ENCODE peak calls at places on chromosomes 3 and 15, in eight cellular contexts. One of them, this sample, is unnamed.

GRCh38 chr3:32843504-32844321 is 25.9 kb downstream of the TRIM71 start:
- DNase-seq in uterus: no peak
- DNase-seq in SK-N-SH: no peak
- DNase-seq in CD8-positive, alpha-beta T cell: no peak
- DNase-seq in breast epithelium: no peak
- DNase-seq in GM06990: no peak
- DNase-seq in left ventricle myocardium inferior: no peak
- DNase-seq in GM23338: peak; percentile 89
- DNase-seq in this sample: no peak

GRCh38 chr15:66999601-67000000 is 65.8 kb upstream of the SMAD3 start:
- DNase-seq in uterus: no peak
- DNase-seq in SK-N-SH: no peak
- DNase-seq in CD8-positive, alpha-beta T cell: no peak
- DNase-seq in breast epithelium: no peak
- DNase-seq in GM06990: no peak
- DNase-seq in left ventricle myocardium inferior: no peak
- DNase-seq in GM23338: no peak
- DNase-seq in this sample: no peak

GRCh38 chr3:73365756-73366397 is 258.9 kb downstream of the PDZRN3 start:
- DNase-seq in uterus: peak; percentile 87
- DNase-seq in SK-N-SH: no peak
- DNase-seq in CD8-positive, alpha-beta T cell: no peak
- DNase-seq in breast epithelium: peak; percentile 64
- DNase-seq in GM06990: no peak
- DNase-seq in left ventricle myocardium inferior: peak; percentile 72
- DNase-seq in GM23338: no peak
- DNase-seq in this sample: peak; percentile 29

GRCh38 chr3:134367869-134368750 is 6.1 kb downstream of the AMOTL2 start:
- DNase-seq in uterus: no peak
- DNase-seq in SK-N-SH: no peak
- DNase-seq in CD8-positive, alpha-beta T cell: no peak
- DNase-seq in breast epithelium: no peak
- DNase-seq in GM06990: no peak
- DNase-seq in left ventricle myocardium inferior: no peak
- DNase-seq in GM23338: no peak
- DNase-seq in this sample: no peak

GRCh38 chr3:139893264-139893962 is 41.6 kb upstream of the CLSTN2 start:
- DNase-seq in uterus: peak; percentile 65
- DNase-seq in SK-N-SH: no peak
- DNase-seq in CD8-positive, alpha-beta T cell: no peak
- DNase-seq in breast epithelium: no peak
- DNase-seq in GM06990: no peak
- DNase-seq in left ventricle myocardium inferior: peak; percentile 19
- DNase-seq in GM23338: no peak
- DNase-seq in this sample: no peak

GRCh38 chr3:125143538-125143937 is 69.0 kb downstream of the SLC12A8 start:
- DNase-seq in uterus: no peak
- DNase-seq in SK-N-SH: no peak
- DNase-seq in CD8-positive, alpha-beta T cell: no peak
- DNase-seq in breast epithelium: no peak
- DNase-seq in GM06990: no peak
- DNase-seq in left ventricle myocardium inferior: no peak
- DNase-seq in GM23338: no peak
- DNase-seq in this sample: no peak

GRCh38 chr3:113908133-113908532 is 39.7 kb upstream of the ZDHHC23 start:
- DNase-seq in uterus: no peak
- DNase-seq in SK-N-SH: no peak
- DNase-seq in CD8-positive, alpha-beta T cell: no peak
- DNase-seq in breast epithelium: no peak
- DNase-seq in GM06990: no peak
- DNase-seq in left ventricle myocardium inferior: no peak
- DNase-seq in GM23338: no peak
- DNase-seq in this sample: no peak

GRCh38 chr3:108183971-108184370 is 38.3 kb downstream of the IFT57 start:
- DNase-seq in uterus: no peak
- DNase-seq in SK-N-SH: no peak
- DNase-seq in CD8-positive, alpha-beta T cell: no peak
- DNase-seq in breast epithelium: no peak
- DNase-seq in GM06990: no peak
- DNase-seq in left ventricle myocardium inferior: no peak
- DNase-seq in GM23338: no peak
- DNase-seq in this sample: no peak

GRCh38 chr3:147518465-147518864 is 109.3 kb downstream of the ZIC1 start:
- DNase-seq in uterus: no peak
- DNase-seq in SK-N-SH: no peak
- DNase-seq in CD8-positive, alpha-beta T cell: no peak
- DNase-seq in breast epithelium: no peak
- DNase-seq in GM06990: peak; percentile 0
- DNase-seq in left ventricle myocardium inferior: no peak
- DNase-seq in GM23338: no peak
- DNase-seq in this sample: no peak

GRCh38 chr3:49098910-49099630 is 5.2 kb upstream of the QRICH1 start:
- DNase-seq in uterus: no peak
- DNase-seq in SK-N-SH: no peak
- DNase-seq in CD8-positive, alpha-beta T cell: no peak
- DNase-seq in breast epithelium: no peak
- DNase-seq in GM06990: no peak
- DNase-seq in left ventricle myocardium inferior: no peak
- DNase-seq in GM23338: no peak
- DNase-seq in this sample: no peak

GRCh38 chr15:69061414-69061842 is 46.9 kb downstream of the NOX5 start:
- DNase-seq in uterus: no peak
- DNase-seq in SK-N-SH: peak; percentile 49
- DNase-seq in CD8-positive, alpha-beta T cell: no peak
- DNase-seq in breast epithelium: no peak
- DNase-seq in GM06990: no peak
- DNase-seq in left ventricle myocardium inferior: no peak
- DNase-seq in GM23338: peak; percentile 23
- DNase-seq in this sample: no peak

GRCh38 chr15:31472636-31473383 is 146.2 kb downstream of the KLF13 start:
- DNase-seq in uterus: peak; percentile 36
- DNase-seq in SK-N-SH: no peak
- DNase-seq in CD8-positive, alpha-beta T cell: no peak
- DNase-seq in breast epithelium: no peak
- DNase-seq in GM06990: peak; percentile 72
- DNase-seq in left ventricle myocardium inferior: no peak
- DNase-seq in GM23338: no peak
- DNase-seq in this sample: no peak

GRCh38 chr3:58530354-58530865 is 6.6 kb downstream of the ACOX2 start:
- DNase-seq in uterus: no peak
- DNase-seq in SK-N-SH: no peak
- DNase-seq in CD8-positive, alpha-beta T cell: no peak
- DNase-seq in breast epithelium: no peak
- DNase-seq in GM06990: no peak
- DNase-seq in left ventricle myocardium inferior: no peak
- DNase-seq in GM23338: no peak
- DNase-seq in this sample: no peak

GRCh38 chr3:10867384-10867783 is 51.4 kb downstream of the SLC6A11 start:
- DNase-seq in uterus: no peak
- DNase-seq in SK-N-SH: no peak
- DNase-seq in CD8-positive, alpha-beta T cell: no peak
- DNase-seq in breast epithelium: no peak
- DNase-seq in GM06990: no peak
- DNase-seq in left ventricle myocardium inferior: no peak
- DNase-seq in GM23338: peak; percentile 75
- DNase-seq in this sample: no peak

GRCh38 chr3:176767385-176767784 is 429.9 kb downstream of the TBL1XR1 start:
- DNase-seq in uterus: no peak
- DNase-seq in SK-N-SH: no peak
- DNase-seq in CD8-positive, alpha-beta T cell: no peak
- DNase-seq in breast epithelium: peak; percentile 22
- DNase-seq in GM06990: no peak
- DNase-seq in left ventricle myocardium inferior: no peak
- DNase-seq in GM23338: no peak
- DNase-seq in this sample: peak; percentile 6

GRCh38 chr15:52221730-52222129 is 30.5 kb upstream of the GNB5 start:
- DNase-seq in uterus: no peak
- DNase-seq in SK-N-SH: no peak
- DNase-seq in CD8-positive, alpha-beta T cell: no peak
- DNase-seq in breast epithelium: no peak
- DNase-seq in GM06990: peak; percentile 54
- DNase-seq in left ventricle myocardium inferior: no peak
- DNase-seq in GM23338: no peak
- DNase-seq in this sample: no peak

GRCh38 chr15:52218816-52219215 is 27.6 kb upstream of the GNB5 start:
- DNase-seq in uterus: no peak
- DNase-seq in SK-N-SH: no peak
- DNase-seq in CD8-positive, alpha-beta T cell: no peak
- DNase-seq in breast epithelium: no peak
- DNase-seq in GM06990: no peak
- DNase-seq in left ventricle myocardium inferior: no peak
- DNase-seq in GM23338: no peak
- DNase-seq in this sample: no peak

GRCh38 chr15:52224211-52224610 is 33.0 kb upstream of the GNB5 start:
- DNase-seq in uterus: no peak
- DNase-seq in SK-N-SH: no peak
- DNase-seq in CD8-positive, alpha-beta T cell: no peak
- DNase-seq in breast epithelium: no peak
- DNase-seq in GM06990: no peak
- DNase-seq in left ventricle myocardium inferior: no peak
- DNase-seq in GM23338: no peak
- DNase-seq in this sample: no peak

GRCh38 chr15:52220251-52220650 is 29.1 kb upstream of the GNB5 start:
- DNase-seq in uterus: no peak
- DNase-seq in SK-N-SH: no peak
- DNase-seq in CD8-positive, alpha-beta T cell: no peak
- DNase-seq in breast epithelium: no peak
- DNase-seq in GM06990: no peak
- DNase-seq in left ventricle myocardium inferior: no peak
- DNase-seq in GM23338: no peak
- DNase-seq in this sample: no peak

DNA sequence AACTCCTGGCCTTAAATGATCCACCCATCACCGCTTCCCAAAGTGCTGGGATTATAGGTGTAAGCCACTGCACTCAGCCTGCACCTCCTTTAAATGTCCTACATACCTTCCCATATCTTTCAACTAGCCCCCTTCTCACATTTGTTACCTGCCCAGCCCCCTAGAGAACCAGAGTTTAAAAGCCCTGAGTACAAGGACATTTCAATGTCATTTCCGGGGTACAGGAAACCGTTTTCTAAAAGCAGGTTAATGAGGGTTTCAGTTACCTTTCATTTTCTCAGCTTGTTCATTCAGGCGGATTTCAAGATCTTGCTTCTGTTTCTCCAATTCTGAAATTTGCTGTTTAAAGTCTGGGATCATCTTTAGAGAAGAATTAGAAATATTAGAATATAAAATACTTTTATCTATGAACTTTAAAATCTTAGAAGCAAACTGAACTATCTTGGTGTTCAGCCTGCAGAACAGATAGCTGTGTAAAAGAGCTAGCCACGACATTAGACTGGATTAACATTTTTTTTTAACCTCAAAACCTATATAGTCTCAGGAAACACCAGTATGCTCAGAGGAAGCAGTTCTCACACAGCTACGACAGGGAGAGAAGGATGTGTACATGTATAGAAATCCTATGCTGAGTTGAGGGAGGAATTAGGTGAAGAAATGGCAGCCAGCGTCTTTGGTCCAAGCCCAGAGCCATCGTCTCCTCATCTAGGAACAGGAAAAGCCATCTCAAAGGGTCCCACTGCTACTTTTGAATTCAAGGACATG is 29.9 kb upstream of the GNB5 start:
- DNase-seq in uterus: no peak
- DNase-seq in SK-N-SH: no peak
- DNase-seq in CD8-positive, alpha-beta T cell: no peak
- DNase-seq in breast epithelium: no peak
- DNase-seq in GM06990: no peak
- DNase-seq in left ventricle myocardium inferior: no peak
- DNase-seq in GM23338: no peak
- DNase-seq in this sample: no peak
- TF ChIP-seq CTCF in uterus: no peak
- TF ChIP-seq CTCF in SK-N-SH: no peak
- TF ChIP-seq CTCF in CD8-positive, alpha-beta T cell: no peak
- TF ChIP-seq CTCF in breast epithelium: no peak
- TF ChIP-seq CTCF in GM06990: no peak
- TF ChIP-seq CTCF in left ventricle myocardium inferior: no peak
- TF ChIP-seq CTCF in GM23338: no peak
- TF ChIP-seq CTCF in this sample: no peak

DNA sequence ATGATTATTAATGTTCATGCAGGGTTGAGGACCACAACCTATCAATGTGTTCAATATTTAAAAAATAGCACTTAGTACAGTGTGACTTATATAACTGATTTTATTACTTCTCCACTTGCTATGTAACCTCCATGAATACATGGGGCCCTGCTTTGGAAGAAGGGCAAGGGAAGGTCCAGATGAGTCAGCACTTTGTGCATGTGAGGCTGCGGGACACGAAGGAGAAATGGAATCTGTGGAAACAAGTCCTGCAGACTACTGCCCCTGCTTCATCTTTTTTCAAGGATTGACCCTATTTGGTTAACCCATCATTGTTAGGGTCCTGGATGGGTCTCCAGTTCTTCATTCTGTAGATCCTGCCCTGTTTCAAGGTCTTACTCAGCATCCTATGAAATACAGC is 1.6 kb downstream of the NXPE3 start:
- DNase-seq in uterus: peak; percentile 36
- DNase-seq in SK-N-SH: peak; percentile 15
- DNase-seq in CD8-positive, alpha-beta T cell: no peak
- DNase-seq in breast epithelium: no peak
- DNase-seq in GM06990: no peak
- DNase-seq in left ventricle myocardium inferior: no peak
- DNase-seq in GM23338: peak; percentile 37
- DNase-seq in this sample: peak; percentile 61
- H3K4me3 ChIP-seq in uterus: no peak overlapping the region
- H3K4me3 ChIP-seq in SK-N-SH: peak overlapping the region; percentile 73
- H3K4me3 ChIP-seq in CD8-positive, alpha-beta T cell: no peak overlapping the region
- H3K4me3 ChIP-seq in breast epithelium: peak overlapping the region; percentile 86
- H3K4me3 ChIP-seq in GM06990: no peak overlapping the region
- H3K4me3 ChIP-seq in left ventricle myocardium inferior: peak overlapping the region; percentile 86
- H3K4me3 ChIP-seq in GM23338: peak overlapping the region; percentile 83
- H3K4me3 ChIP-seq in this sample: peak overlapping the region; percentile 93

DNA sequence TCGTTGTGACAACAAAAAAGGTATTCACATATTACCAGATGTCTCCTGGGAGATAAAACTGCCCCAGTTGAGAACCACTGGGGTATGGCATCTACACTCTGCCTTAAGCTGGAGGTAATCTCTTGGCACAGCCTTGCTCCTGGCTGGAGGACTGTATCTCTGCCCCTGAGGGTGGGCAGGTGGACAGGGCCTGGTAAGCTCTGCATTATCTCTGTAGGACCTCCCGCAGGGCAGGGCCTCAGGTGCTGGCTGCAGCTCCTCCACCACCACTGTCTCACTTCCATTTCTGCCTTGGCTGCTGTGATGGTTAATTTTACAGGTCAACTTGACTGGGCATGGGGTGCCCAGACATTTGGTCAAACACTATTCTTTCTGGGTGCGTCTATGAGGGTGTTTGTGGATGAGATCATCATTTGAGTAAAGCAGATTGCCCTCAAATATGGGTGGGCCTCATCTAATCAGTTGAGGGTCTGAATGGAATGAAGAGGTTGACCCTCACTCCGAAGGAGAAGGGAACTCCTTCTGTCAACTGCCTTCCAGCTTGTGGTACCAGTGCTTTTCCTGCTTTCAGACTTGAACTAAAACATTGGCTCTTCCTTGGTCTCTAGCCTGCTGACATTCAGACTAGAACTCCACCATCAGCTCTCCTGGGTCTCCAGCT is 9.8 kb upstream of the RHCG start:
- DNase-seq in uterus: no peak
- DNase-seq in SK-N-SH: no peak
- DNase-seq in CD8-positive, alpha-beta T cell: no peak
- DNase-seq in breast epithelium: no peak
- DNase-seq in GM06990: no peak
- DNase-seq in left ventricle myocardium inferior: no peak
- DNase-seq in GM23338: no peak
- DNase-seq in this sample: no peak
- H3K27me3 ChIP-seq in uterus: no peaks in the 10 kb centered on the region
- H3K27me3 ChIP-seq in SK-N-SH: no peaks in the 10 kb centered on the region
- H3K27me3 ChIP-seq in CD8-positive, alpha-beta T cell: no peaks in the 10 kb centered on the region
- H3K27me3 ChIP-seq in breast epithelium: no peaks in the 10 kb centered on the region
- H3K27me3 ChIP-seq in GM06990: no peaks in the 10 kb centered on the region
- H3K27me3 ChIP-seq in left ventricle myocardium inferior: peaks cover 54% of the 10 kb centered on the region
- H3K27me3 ChIP-seq in GM23338: no peaks in the 10 kb centered on the region
- H3K27me3 ChIP-seq in this sample: peaks cover 23% of the 10 kb centered on the region

GRCh38 chr3:143674100-143674968 is 173.9 kb downstream of the SLC9A9 start:
- DNase-seq in uterus: peak; percentile 60
- DNase-seq in SK-N-SH: peak; percentile 48
- DNase-seq in CD8-positive, alpha-beta T cell: peak; percentile 54
- DNase-seq in breast epithelium: peak; percentile 48
- DNase-seq in GM06990: peak; percentile 73
- DNase-seq in left ventricle myocardium inferior: peak; percentile 44
- DNase-seq in GM23338: peak; percentile 80
- DNase-seq in this sample: peak; percentile 13
- TF ChIP-seq CTCF in uterus: peak; percentile 79
- TF ChIP-seq CTCF in SK-N-SH: peak; percentile 91
- TF ChIP-seq CTCF in CD8-positive, alpha-beta T cell: peak; percentile 90
- TF ChIP-seq CTCF in breast epithelium: peak; percentile 62
- TF ChIP-seq CTCF in GM06990: peak; percentile 93
- TF ChIP-seq CTCF in left ventricle myocardium inferior: peak; percentile 91
- TF ChIP-seq CTCF in GM23338: peak; percentile 93
- TF ChIP-seq CTCF in this sample: peak; percentile 98

This sample was measured in AG04450.